ENCODE peak calls at places on chromosomes 2 and 18, in four cellular contexts. V is psoas muscle, T is adrenal gland, O is astrocyte. S is an unnamed sample. For H3K9me3 and H3K4me1, the result is how much of the 10 kb centered on the place peaks cover.

GRCh38 chr2:54559593-54560145 is 103.5 kb downstream of the SPTBN1 start:
- DNase-seq in O (peak), T (no peak), V (peak), S (no peak)

GRCh38 chr2:233495503-233496496 is 70.8 kb downstream of the USP40 start:
- DNase-seq in T (no peak), V (no peak), O (no peak), S (no peak)

GRCh38 chr2:229901819-229902218 is 20.0 kb downstream of the TRIP12 start:
- DNase-seq in O (peak), T (no peak), V (no peak), S (no peak)

GRCh38 chr18:22482948-22483347 is 65.2 kb upstream of the CTAGE1 start:
- DNase-seq in V (no peak), T (no peak), O (no peak), S (no peak)

GRCh38 chr2:9824956-9825720 is 18.1 kb upstream of the TAF1B start:
- DNase-seq in T (no peak), V (no peak), O (peak), S (no peak)

GRCh38 chr2:150472122-150472899 is 15.2 kb downstream of the RND3 start:
- DNase-seq in V (peak), O (peak), T (peak), S (no peak)

GRCh38 chr2:206086683-206087350 is 843 bp upstream of the INO80D start:
- DNase-seq in O (no peak), T (no peak), V (no peak), S (no peak)

GRCh38 chr18:8839285-8839684 is 133.9 kb downstream of the MTCL1 start:
- DNase-seq in V (no peak), O (peak), T (no peak), S (no peak)

GRCh38 chr2:157173740-157174184 is 83.7 kb upstream of the GALNT5 start:
- DNase-seq in V (no peak), T (no peak), O (peak), S (no peak)

GRCh38 chr18:37714621-37715020 is 149.0 kb upstream of the CELF4 start:
- DNase-seq in T (no peak), O (no peak), V (no peak), S (no peak)

GRCh38 chr2:221124542-221125235 is 447.4 kb downstream of the EPHA4 start:
- DNase-seq in O (peak), T (no peak), V (no peak), S (no peak)

GRCh38 chr2:28164280-28164801 is 228.3 kb upstream of the FOSL2 start:
- DNase-seq in O (no peak), V (peak), T (no peak), S (no peak)

GRCh38 chr18:45402485-45403056 is 212.7 kb upstream of the SLC14A2 start:
- DNase-seq in T (no peak), O (peak), V (no peak), S (no peak)

GRCh38 chr2:171161425-171162289 is 964 bp upstream of the TLK1 start:
- DNase-seq in T (no peak), O (no peak), V (no peak), S (no peak)

GRCh38 chr2:172969609-172970008 is 106.0 kb upstream of the MAP3K20 start:
- DNase-seq in O (no peak), T (no peak), V (no peak), S (no peak)

GRCh38 chr2:52536929-52537460 is 1230.6 kb upstream of the CHAC2 start:
- DNase-seq in T (no peak), O (no peak), V (no peak), S (no peak)

GRCh38 chr18:10003866-10004265 is 90.0 kb downstream of the VAPA start:
- DNase-seq in T (no peak), V (no peak), O (no peak), S (no peak)

GRCh38 chr2:63819765-63820717 is 21.7 kb upstream of the UGP2 start:
- DNase-seq in O (no peak), T (no peak), V (peak), S (no peak)

GRCh38 chr18:62325806-62326645 is 916 bp downstream of the TNFRSF11A start:
- DNase-seq in V (no peak), T (no peak), O (peak), S (peak)

GRCh38 chr2:119694994-119695521 is 16.1 kb downstream of the TMEM177 start:
- DNase-seq in T (no peak), O (peak), V (no peak), S (no peak)

GRCh38 chr2:173286153-173286809 is 68.4 kb upstream of the CDCA7 start:
- DNase-seq in T (no peak), V (no peak), O (no peak), S (no peak)

GRCh38 chr18:70139138-70139537 is 66.3 kb downstream of the RTTN start:
- DNase-seq in T (no peak), V (no peak), O (no peak), S (no peak)

GRCh38 chr2:121372756-121373353 is 87.9 kb upstream of the TFCP2L1 start:
- DNase-seq in T (no peak), V (no peak), O (no peak), S (no peak)

GRCh38 chr2:160076239-160076638 is 13.8 kb upstream of the PLA2R1 start:
- DNase-seq in O (no peak), V (no peak), T (no peak), S (no peak)

GRCh38 chr2:32937602-32938450 is 8.9 kb upstream of the LTBP1 start:
- DNase-seq in O (peak), T (no peak), V (no peak), S (no peak)

GRCh38 chr18:63016270-63016669 is 300.9 kb downstream of the PHLPP1 start:
- DNase-seq in V (no peak), O (peak), T (peak), S (no peak)

GRCh38 chr18:34658101-34658500 is 52.0 kb upstream of the DTNA start:
- DNase-seq in T (no peak), O (no peak), V (no peak), S (no peak)

GRCh38 chr2:102166189-102166845 is 20.5 kb upstream of the IL1RL2 start:
- DNase-seq in O (peak), V (no peak), T (no peak), S (no peak)

GRCh38 chr18:59846814-59847490 is 52.8 kb upstream of the PMAIP1 start:
- DNase-seq in O (peak), V (no peak), T (no peak), S (no peak)

GRCh38 chr18:70781860-70782453 is 493.1 kb downstream of the SOCS6 start:
- DNase-seq in T (peak), V (no peak), O (no peak), S (no peak)

GRCh38 chr2:218396688-218397501 is 2.8 kb upstream of the CTDSP1 start:
- DNase-seq in T (peak), V (peak), O (peak), S (peak)

GRCh38 chr2:62654423-62654791 is 51.1 kb upstream of the EHBP1 start:
- DNase-seq in T (no peak), O (peak), V (no peak), S (no peak)

GRCh38 chr2:118186110-118186857 is 98.0 kb downstream of the INSIG2 start:
- DNase-seq in T (peak), O (peak), V (peak), S (peak)

GRCh38 chr2:176652300-176653182 is 383.3 kb downstream of the MTX2 start:
- DNase-seq in V (no peak), O (peak), T (no peak), S (no peak)

GRCh38 chr18:39596891-39597290 is 2031.3 kb upstream of the CELF4 start:
- DNase-seq in T (no peak), O (peak), V (no peak), S (no peak)

GRCh38 chr2:134002391-134002790 is 251.5 kb upstream of the MGAT5 start:
- DNase-seq in O (peak), V (no peak), T (no peak), S (no peak)

GRCh38 chr2:74429487-74430451 is 8.2 kb downstream of the WDR54 start:
- DNase-seq in V (no peak), T (no peak), O (no peak), S (peak)

GRCh38 chr2:227360351-227360750 is 18.8 kb downstream of the TM4SF20 start:
- DNase-seq in T (no peak), O (no peak), V (no peak), S (no peak)

GRCh38 chr2:26640781-26641564 is at the start of gene CIB4:
- DNase-seq in T (peak), V (no peak), O (no peak), S (no peak)

DNA sequence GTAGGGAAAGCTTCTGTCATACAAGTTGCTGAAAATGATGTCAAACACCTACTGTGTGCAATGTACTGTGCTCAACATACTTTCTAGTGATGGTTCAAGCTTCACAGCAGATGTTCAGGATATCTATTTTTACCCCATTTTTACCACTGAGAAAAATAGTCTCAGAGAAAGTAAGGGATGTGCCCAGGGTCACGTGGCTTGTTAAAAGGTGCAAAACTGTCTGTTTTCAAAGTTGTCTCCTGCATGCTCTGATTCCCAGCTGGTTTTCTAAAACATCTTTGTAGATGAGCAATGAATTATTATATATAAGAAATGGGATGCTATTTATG is 145.5 kb upstream of the LHCGR start:
- DNase-seq in O (no peak), T (no peak), V (no peak), S (no peak)
- H3K9me3 ChIP-seq in O (under half), T (under half), V (under half), S (under half)

DNA sequence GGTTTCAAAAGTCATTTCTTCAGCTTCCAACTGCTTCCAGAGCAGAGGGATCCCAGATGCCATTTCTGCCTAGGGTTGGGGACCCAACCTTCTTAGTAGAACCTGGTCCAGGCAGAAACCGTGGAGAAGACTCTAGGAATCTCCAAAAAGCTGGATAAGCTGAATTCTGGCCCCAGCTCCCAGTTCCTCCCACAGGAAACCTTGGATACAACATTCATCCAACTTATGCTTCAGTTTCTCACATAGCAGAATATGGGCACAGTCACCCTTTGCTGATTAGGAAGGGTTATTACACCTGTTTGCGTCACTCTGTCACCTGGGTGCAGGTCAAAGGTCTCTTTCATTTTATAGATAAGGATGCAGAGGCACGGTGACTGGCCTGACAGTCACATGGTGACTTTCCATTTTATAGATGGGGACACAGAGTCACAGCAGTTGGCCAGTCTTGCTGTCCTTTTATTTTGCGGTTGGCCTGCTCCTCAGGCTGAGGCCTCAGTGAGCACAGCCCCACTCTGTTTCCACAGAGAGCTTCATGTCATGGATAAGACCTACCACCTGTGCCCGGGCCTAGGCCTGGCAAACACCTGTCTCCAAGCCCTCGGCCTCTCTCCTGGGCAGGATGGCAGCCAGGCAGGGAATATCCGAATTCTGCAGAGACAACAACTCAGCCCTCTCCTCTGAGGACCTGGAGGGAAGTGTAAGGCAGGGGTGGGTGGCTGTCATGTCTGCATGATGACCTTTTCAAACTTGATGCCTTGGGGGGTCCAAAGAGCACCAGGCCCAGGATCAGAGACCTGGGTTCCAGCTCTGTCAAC is 148.8 kb downstream of the SMAD7 start:
- DNase-seq in O (no peak), V (peak), T (no peak), S (peak)
- H3K4me1 ChIP-seq in O (under half), V (under half), T (under half), S (under half)

GRCh38 chr2:16321256-16321655 is 344.4 kb downstream of the CYRIA start:
- DNase-seq in T (no peak), V (no peak), O (no peak), S (no peak)

GRCh38 chr2:16319425-16320245 is 346.0 kb downstream of the CYRIA start:
- DNase-seq in T (no peak), V (no peak), O (no peak), S (no peak)

GRCh38 chr2:16321872-16322271 is 343.8 kb downstream of the CYRIA start:
- DNase-seq in V (no peak), T (no peak), O (no peak), S (no peak)

GRCh38 chr2:16322308-16323130 is 343.1 kb downstream of the CYRIA start:
- DNase-seq in O (no peak), V (no peak), T (no peak), S (no peak)

DNA sequence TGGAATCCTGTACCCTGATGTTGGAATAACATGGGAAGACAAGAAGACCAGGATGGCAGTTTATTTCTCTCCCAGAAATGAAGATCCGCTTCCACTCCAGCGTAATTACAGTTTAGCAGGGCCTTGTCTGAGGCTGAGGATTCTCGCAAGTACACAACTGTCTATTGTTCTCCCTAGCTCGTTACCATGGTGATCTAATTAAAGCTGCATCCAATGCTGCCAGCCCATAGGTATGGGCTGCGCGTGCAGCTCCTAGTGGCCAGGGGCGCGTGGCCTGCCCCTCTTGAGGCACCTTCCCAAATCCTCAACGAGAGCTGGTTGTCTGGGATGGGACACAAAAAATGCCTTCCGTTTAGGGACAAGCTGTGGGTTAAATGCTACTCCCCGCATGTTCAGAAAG is 344.9 kb downstream of the CYRIA start:
- DNase-seq in T (no peak), V (no peak), O (no peak), S (no peak)
- H3K9me3 ChIP-seq in T (under half), V (under half), O (under half), S (under half)

GRCh38 chr2:25374827-25375226 is 33.1 kb upstream of the DNMT3A start:
- DNase-seq in O (no peak), V (peak), T (no peak), S (peak)

GRCh38 chr2:25372405-25373268 is 30.9 kb upstream of the DNMT3A start:
- DNase-seq in O (no peak), V (no peak), T (no peak), S (peak)

GRCh38 chr2:25374411-25374810 is 32.7 kb upstream of the DNMT3A start:
- DNase-seq in T (no peak), O (no peak), V (peak), S (peak)

GRCh38 chr2:25371253-25372241 is 29.8 kb upstream of the DNMT3A start:
- DNase-seq in T (no peak), O (peak), V (peak), S (peak)

DNA sequence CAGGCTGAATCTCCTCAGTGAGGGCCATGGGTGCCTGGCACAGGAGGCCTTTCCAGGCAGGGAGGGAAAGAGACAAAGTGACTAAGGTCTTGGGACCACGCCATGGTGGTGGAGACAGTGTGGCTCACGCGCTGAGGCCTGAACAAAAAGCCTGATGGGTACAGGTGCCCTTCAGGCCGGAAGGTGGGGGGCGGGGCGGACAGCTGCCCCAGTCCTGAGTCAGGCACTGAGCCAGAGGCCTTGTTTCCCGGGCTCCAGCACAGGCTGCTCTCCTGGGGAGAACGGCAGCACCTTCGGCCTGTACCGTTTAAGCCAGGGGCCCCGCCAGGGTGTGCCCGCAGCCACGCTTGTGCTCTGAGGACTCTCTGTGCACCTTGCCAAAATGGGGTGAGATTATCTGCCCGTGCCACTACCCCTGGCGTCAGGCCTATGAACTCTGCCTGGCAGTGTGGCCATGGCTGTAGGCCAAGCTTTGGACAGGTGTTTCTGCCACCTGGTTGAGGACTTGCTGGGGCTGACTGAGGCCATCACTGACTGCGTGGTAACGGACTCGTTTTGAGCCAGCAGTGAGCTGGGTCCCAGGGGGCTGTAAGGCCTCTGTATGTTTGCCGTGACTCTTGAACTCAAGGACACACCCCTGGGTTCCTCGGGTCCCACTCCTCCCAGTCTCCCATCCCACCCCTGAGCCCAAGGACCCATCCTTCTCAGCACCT is 31.7 kb upstream of the DNMT3A start:
- DNase-seq in V (peak), T (peak), O (no peak), S (peak)
- H3K4me1 ChIP-seq in V (under half), T (under half), O (under half), S (under half)